ENCODE peak calls at places on chromosome 3, in ten cellular contexts. M is adrenal gland, Y is GM20000, Q is cardiac muscle cell, W is NCI-H1092 treated with DMSO at 0.1 percent for 48 hours, X is fibroblast of pulmonary artery, S is activated T-cell treated with anti-CD3 and anti-CD28 coated beads for 1 hour, R is RWPE1, E is T-helper 9 cell, K is hypothalamus. A is an unnamed sample.

GRCh38 chr3:179837374-179837773 is 184.5 kb downstream of the USP13 start:
- DNase-seq in M (no peak), Y (no peak), Q (no peak), W (no peak), X (peak), S (no peak), R (peak), E (no peak), K (no peak), A (no peak)

GRCh38 chr3:60399861-60400845 is 851.1 kb downstream of the FHIT start:
- DNase-seq in M (no peak), Y (no peak), Q (no peak), W (no peak), X (peak), S (no peak), R (no peak), E (no peak), K (no peak), A (no peak)

GRCh38 chr3:47034868-47035489 is 55.5 kb downstream of the NBEAL2 start:
- DNase-seq in M (no peak), Y (no peak), Q (no peak), W (no peak), X (no peak), S (no peak), R (no peak), E (no peak), K (peak), A (no peak)

GRCh38 chr3:194304186-194304917 is 46.8 kb downstream of the CPN2 start:
- DNase-seq in M (no peak), Y (no peak), Q (no peak), W (no peak), X (no peak), S (no peak), R (no peak), E (no peak), K (no peak), A (no peak)

GRCh38 chr3:188979236-188979635 is 192.5 kb upstream of the TPRG1 start:
- DNase-seq in M (no peak), Y (no peak), Q (no peak), W (peak), X (no peak), S (no peak), R (no peak), E (no peak), K (no peak), A (no peak)

GRCh38 chr3:50324351-50325144 is 2.0 kb upstream of the HYAL2 start:
- DNase-seq in M (peak), Y (peak), Q (peak), W (peak), X (peak), S (peak), R (peak), E (peak), K (peak), A (peak)

GRCh38 chr3:126546549-126547239 is 12.0 kb downstream of the C3orf22 start:
- DNase-seq in M (no peak), Y (no peak), Q (no peak), W (no peak), X (no peak), S (no peak), R (no peak), E (no peak), K (no peak), A (no peak)

GRCh38 chr3:130699765-130700164 is 46.9 kb downstream of the PIK3R4 start:
- DNase-seq in M (no peak), Y (peak), Q (peak), W (no peak), X (peak), S (no peak), R (peak), E (no peak), K (no peak), A (no peak)

GRCh38 chr3:172070799-172071198 is 31.4 kb downstream of the FNDC3B start:
- DNase-seq in M (no peak), Y (no peak), Q (no peak), W (no peak), X (no peak), S (no peak), R (no peak), E (no peak), K (no peak), A (no peak)

GRCh38 chr3:8606666-8607065 is 37.9 kb downstream of the SSUH2 start:
- DNase-seq in M (no peak), Y (no peak), Q (no peak), W (no peak), X (no peak), S (no peak), R (no peak), E (no peak), K (no peak), A (no peak)

GRCh38 chr3:183554377-183554776 is 1.1 kb downstream of the KLHL6 start:
- DNase-seq in M (no peak), Y (peak), Q (no peak), W (no peak), X (no peak), S (no peak), R (no peak), E (no peak), K (no peak), A (no peak)

GRCh38 chr3:100857863-100858262 is 135.4 kb downstream of the ABI3BP start:
- DNase-seq in M (no peak), Y (no peak), Q (no peak), W (no peak), X (no peak), S (no peak), R (no peak), E (no peak), K (no peak), A (no peak)

GRCh38 chr3:188671941-188672340 is 499.8 kb upstream of the TPRG1 start:
- DNase-seq in M (no peak), Y (no peak), Q (no peak), W (no peak), X (no peak), S (no peak), R (no peak), E (no peak), K (no peak), A (no peak)

GRCh38 chr3:141237701-141238521 is 6.3 kb downstream of the PXYLP1 start:
- DNase-seq in M (peak), Y (no peak), Q (peak), W (peak), X (no peak), S (no peak), R (no peak), E (no peak), K (peak), A (no peak)

GRCh38 chr3:133928903-133929607 is 33.4 kb upstream of the RAB6B start:
- DNase-seq in M (no peak), Y (no peak), Q (no peak), W (no peak), X (no peak), S (no peak), R (no peak), E (no peak), K (no peak), A (no peak)

GRCh38 chr3:55169608-55170010 is 241.8 kb upstream of the LRTM1 start:
- DNase-seq in M (no peak), Y (no peak), Q (no peak), W (no peak), X (peak), S (no peak), R (no peak), E (no peak), K (no peak), A (no peak)

GRCh38 chr3:20256144-20256543 is 70.1 kb upstream of the SGO1 start:
- DNase-seq in M (no peak), Y (no peak), Q (no peak), W (no peak), X (peak), S (no peak), R (no peak), E (no peak), K (no peak), A (no peak)

GRCh38 chr3:170811928-170812591 is 57.9 kb downstream of the RPL22L1 start:
- DNase-seq in M (peak), Y (peak), Q (peak), W (peak), X (peak), S (peak), R (peak), E (peak), K (peak), A (peak)

GRCh38 chr3:24259901-24260512 is 234.6 kb downstream of the THRB start:
- DNase-seq in M (peak), Y (no peak), Q (peak), W (no peak), X (peak), S (no peak), R (no peak), E (no peak), K (no peak), A (no peak)

GRCh38 chr3:69753179-69753775 is 14.0 kb downstream of the MITF start:
- DNase-seq in M (no peak), Y (no peak), Q (no peak), W (no peak), X (no peak), S (no peak), R (no peak), E (no peak), K (no peak), A (no peak)

GRCh38 chr3:94615275-94616065 is 552.6 kb downstream of the NSUN3 start:
- DNase-seq in M (no peak), Y (no peak), Q (no peak), W (no peak), X (no peak), S (no peak), R (peak), E (no peak), K (no peak), A (no peak)

GRCh38 chr3:150377601-150378466 is 30.3 kb upstream of the TSC22D2 start:
- DNase-seq in M (no peak), Y (no peak), Q (no peak), W (no peak), X (no peak), S (no peak), R (no peak), E (no peak), K (no peak), A (no peak)

GRCh38 chr3:173553635-173554280 is 156.2 kb downstream of the NLGN1 start:
- DNase-seq in M (no peak), Y (no peak), Q (peak), W (peak), X (peak), S (no peak), R (peak), E (no peak), K (peak), A (no peak)

GRCh38 chr3:61832375-61833229 is 271.2 kb downstream of the PTPRG start:
- DNase-seq in M (no peak), Y (no peak), Q (no peak), W (no peak), X (no peak), S (no peak), R (no peak), E (no peak), K (no peak), A (no peak)